ENCODE peak calls at places on chromosomes 13 and 19, in eight cellular contexts. One of them, this sample, is unnamed.

GRCh38 chr13:98429081-98429480 is 147.8 kb downstream of the STK24 start:
- DNase-seq in ascending aorta: no peak
- DNase-seq in fibroblast of villous mesenchyme: no peak
- DNase-seq in hepatocyte: no peak
- DNase-seq in cardiac muscle cell: no peak
- DNase-seq in Peyer's patch: no peak
- DNase-seq in left ventricle myocardium inferior: no peak
- DNase-seq in glutamatergic neuron: no peak
- DNase-seq in this sample: no peak

GRCh38 chr13:31951215-31951678 is 80.3 kb upstream of the FRY start:
- DNase-seq in glutamatergic neuron: peak
- DNase-seq in ascending aorta: peak
- DNase-seq in fibroblast of villous mesenchyme: no peak
- DNase-seq in cardiac muscle cell: peak
- DNase-seq in Peyer's patch: peak
- DNase-seq in left ventricle myocardium inferior: peak
- DNase-seq in hepatocyte: peak
- DNase-seq in this sample: no peak

GRCh38 chr13:57409121-57409520 is 222.4 kb upstream of the PCDH17 start:
- DNase-seq in left ventricle myocardium inferior: no peak
- DNase-seq in fibroblast of villous mesenchyme: no peak
- DNase-seq in glutamatergic neuron: peak
- DNase-seq in ascending aorta: no peak
- DNase-seq in cardiac muscle cell: peak
- DNase-seq in hepatocyte: no peak
- DNase-seq in Peyer's patch: no peak
- DNase-seq in this sample: no peak

GRCh38 chr19:35528218-35529038 is at the start of gene SBSN:
- DNase-seq in fibroblast of villous mesenchyme: peak
- DNase-seq in left ventricle myocardium inferior: no peak
- DNase-seq in ascending aorta: no peak
- DNase-seq in Peyer's patch: no peak
- DNase-seq in glutamatergic neuron: no peak
- DNase-seq in cardiac muscle cell: no peak
- DNase-seq in hepatocyte: no peak
- DNase-seq in this sample: no peak

GRCh38 chr19:35027009-35027408 is 3.3 kb upstream of the SCN1B start:
- DNase-seq in left ventricle myocardium inferior: no peak
- DNase-seq in hepatocyte: no peak
- DNase-seq in Peyer's patch: no peak
- DNase-seq in ascending aorta: no peak
- DNase-seq in fibroblast of villous mesenchyme: no peak
- DNase-seq in glutamatergic neuron: no peak
- DNase-seq in cardiac muscle cell: no peak
- DNase-seq in this sample: no peak

GRCh38 chr13:71644579-71644978 is 222.4 kb downstream of the DACH1 start:
- DNase-seq in Peyer's patch: no peak
- DNase-seq in fibroblast of villous mesenchyme: no peak
- DNase-seq in ascending aorta: no peak
- DNase-seq in left ventricle myocardium inferior: no peak
- DNase-seq in hepatocyte: no peak
- DNase-seq in glutamatergic neuron: no peak
- DNase-seq in cardiac muscle cell: no peak
- DNase-seq in this sample: no peak

GRCh38 chr13:34863360-34864135 is 78.5 kb upstream of the NBEA start:
- DNase-seq in fibroblast of villous mesenchyme: peak
- DNase-seq in hepatocyte: peak
- DNase-seq in glutamatergic neuron: no peak
- DNase-seq in cardiac muscle cell: no peak
- DNase-seq in Peyer's patch: no peak
- DNase-seq in left ventricle myocardium inferior: no peak
- DNase-seq in ascending aorta: no peak
- DNase-seq in this sample: no peak

GRCh38 chr19:5101871-5102270 is 133.0 kb downstream of the KDM4B start:
- DNase-seq in Peyer's patch: no peak
- DNase-seq in fibroblast of villous mesenchyme: no peak
- DNase-seq in left ventricle myocardium inferior: no peak
- DNase-seq in cardiac muscle cell: no peak
- DNase-seq in glutamatergic neuron: no peak
- DNase-seq in ascending aorta: no peak
- DNase-seq in hepatocyte: no peak
- DNase-seq in this sample: no peak

GRCh38 chr13:81116461-81117282 is 775.7 kb upstream of the SPRY2 start:
- DNase-seq in glutamatergic neuron: no peak
- DNase-seq in ascending aorta: no peak
- DNase-seq in cardiac muscle cell: no peak
- DNase-seq in hepatocyte: no peak
- DNase-seq in fibroblast of villous mesenchyme: no peak
- DNase-seq in Peyer's patch: no peak
- DNase-seq in left ventricle myocardium inferior: no peak
- DNase-seq in this sample: no peak

GRCh38 chr19:16330811-16331690 is 6.4 kb downstream of the KLF2 start:
- DNase-seq in fibroblast of villous mesenchyme: no peak
- DNase-seq in cardiac muscle cell: no peak
- DNase-seq in Peyer's patch: no peak
- DNase-seq in left ventricle myocardium inferior: no peak
- DNase-seq in ascending aorta: no peak
- DNase-seq in hepatocyte: no peak
- DNase-seq in glutamatergic neuron: no peak
- DNase-seq in this sample: no peak

GRCh38 chr13:110132178-110132975 is 174.6 kb downstream of the COL4A1 start:
- DNase-seq in ascending aorta: no peak
- DNase-seq in glutamatergic neuron: peak
- DNase-seq in Peyer's patch: no peak
- DNase-seq in fibroblast of villous mesenchyme: no peak
- DNase-seq in cardiac muscle cell: peak
- DNase-seq in hepatocyte: no peak
- DNase-seq in left ventricle myocardium inferior: no peak
- DNase-seq in this sample: peak

GRCh38 chr19:16571283-16571682 is 932 bp downstream of the SLC35E1 start:
- DNase-seq in left ventricle myocardium inferior: no peak
- DNase-seq in ascending aorta: no peak
- DNase-seq in Peyer's patch: no peak
- DNase-seq in cardiac muscle cell: no peak
- DNase-seq in fibroblast of villous mesenchyme: peak
- DNase-seq in hepatocyte: no peak
- DNase-seq in glutamatergic neuron: no peak
- DNase-seq in this sample: no peak

GRCh38 chr13:23934481-23934880 is 37.2 kb upstream of the C1QTNF9B start:
- DNase-seq in ascending aorta: no peak
- DNase-seq in Peyer's patch: no peak
- DNase-seq in hepatocyte: no peak
- DNase-seq in left ventricle myocardium inferior: no peak
- DNase-seq in glutamatergic neuron: no peak
- DNase-seq in cardiac muscle cell: no peak
- DNase-seq in fibroblast of villous mesenchyme: no peak
- DNase-seq in this sample: no peak

GRCh38 chr13:104253063-104253680 is 1187.0 kb upstream of the SLC10A2 start:
- DNase-seq in fibroblast of villous mesenchyme: no peak
- DNase-seq in ascending aorta: no peak
- DNase-seq in hepatocyte: no peak
- DNase-seq in left ventricle myocardium inferior: no peak
- DNase-seq in glutamatergic neuron: no peak
- DNase-seq in Peyer's patch: no peak
- DNase-seq in cardiac muscle cell: no peak
- DNase-seq in this sample: no peak

DNA sequence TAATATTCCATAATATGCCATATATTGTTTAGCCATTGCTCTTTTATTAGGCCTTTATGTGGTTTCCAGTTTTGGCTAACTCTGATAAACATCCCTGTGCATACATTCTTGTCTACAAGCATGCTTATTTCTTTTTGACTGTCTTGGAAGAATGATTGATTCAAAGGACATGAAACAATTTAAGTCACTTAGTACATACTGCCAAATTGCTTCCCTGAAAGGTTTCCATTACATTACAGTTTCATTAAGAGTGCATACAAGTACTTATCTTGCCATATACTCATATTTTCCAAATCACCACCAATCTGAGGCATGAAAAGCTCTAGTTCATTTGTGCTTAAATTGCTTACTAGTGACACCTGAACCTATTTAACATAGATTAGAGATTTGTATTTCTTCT is 113.9 kb downstream of the OXGR1 start:
- DNase-seq in glutamatergic neuron: no peak
- DNase-seq in left ventricle myocardium inferior: no peak
- DNase-seq in Peyer's patch: no peak
- DNase-seq in fibroblast of villous mesenchyme: no peak
- DNase-seq in hepatocyte: no peak
- DNase-seq in cardiac muscle cell: no peak
- DNase-seq in ascending aorta: no peak
- DNase-seq in this sample: no peak
- TF ChIP-seq CTCF in glutamatergic neuron: no peak
- TF ChIP-seq CTCF in left ventricle myocardium inferior: no peak
- TF ChIP-seq CTCF in Peyer's patch: no peak
- TF ChIP-seq CTCF in fibroblast of villous mesenchyme: no peak
- TF ChIP-seq CTCF in hepatocyte: no peak
- TF ChIP-seq CTCF in cardiac muscle cell: no peak
- TF ChIP-seq CTCF in ascending aorta: no peak
- TF ChIP-seq CTCF in this sample: no peak

GRCh38 chr13:91406619-91407018 is 8.2 kb downstream of the GPC5 start:
- DNase-seq in glutamatergic neuron: no peak
- DNase-seq in left ventricle myocardium inferior: no peak
- DNase-seq in ascending aorta: no peak
- DNase-seq in cardiac muscle cell: no peak
- DNase-seq in hepatocyte: peak
- DNase-seq in Peyer's patch: no peak
- DNase-seq in fibroblast of villous mesenchyme: peak
- DNase-seq in this sample: no peak
- TF ChIP-seq CTCF in glutamatergic neuron: peak
- TF ChIP-seq CTCF in left ventricle myocardium inferior: peak
- TF ChIP-seq CTCF in ascending aorta: no peak
- TF ChIP-seq CTCF in cardiac muscle cell: peak
- TF ChIP-seq CTCF in hepatocyte: peak
- TF ChIP-seq CTCF in Peyer's patch: no peak
- TF ChIP-seq CTCF in fibroblast of villous mesenchyme: peak
- TF ChIP-seq CTCF in this sample: peak

GRCh38 chr19:14031719-14032480 is at the start of gene IL27RA:
- DNase-seq in fibroblast of villous mesenchyme: peak
- DNase-seq in left ventricle myocardium inferior: peak
- DNase-seq in cardiac muscle cell: peak
- DNase-seq in Peyer's patch: peak
- DNase-seq in hepatocyte: peak
- DNase-seq in ascending aorta: no peak
- DNase-seq in glutamatergic neuron: peak
- DNase-seq in this sample: no peak
- TF ChIP-seq CTCF in fibroblast of villous mesenchyme: peak
- TF ChIP-seq CTCF in left ventricle myocardium inferior: peak
- TF ChIP-seq CTCF in cardiac muscle cell: peak
- TF ChIP-seq CTCF in Peyer's patch: peak
- TF ChIP-seq CTCF in hepatocyte: peak
- TF ChIP-seq CTCF in ascending aorta: no peak
- TF ChIP-seq CTCF in glutamatergic neuron: peak
- TF ChIP-seq CTCF in this sample: peak

GRCh38 chr13:36418022-36418805 is 14.1 kb upstream of the CCNA1 start:
- DNase-seq in cardiac muscle cell: no peak
- DNase-seq in hepatocyte: no peak
- DNase-seq in ascending aorta: no peak
- DNase-seq in Peyer's patch: no peak
- DNase-seq in fibroblast of villous mesenchyme: peak
- DNase-seq in left ventricle myocardium inferior: no peak
- DNase-seq in glutamatergic neuron: no peak
- DNase-seq in this sample: no peak

GRCh38 chr13:36413161-36413560 is 19.1 kb upstream of the CCNA1 start:
- DNase-seq in cardiac muscle cell: no peak
- DNase-seq in ascending aorta: no peak
- DNase-seq in Peyer's patch: no peak
- DNase-seq in glutamatergic neuron: no peak
- DNase-seq in left ventricle myocardium inferior: no peak
- DNase-seq in fibroblast of villous mesenchyme: no peak
- DNase-seq in hepatocyte: no peak
- DNase-seq in this sample: no peak

GRCh38 chr13:36417328-36417727 is 15.0 kb upstream of the CCNA1 start:
- DNase-seq in Peyer's patch: no peak
- DNase-seq in left ventricle myocardium inferior: no peak
- DNase-seq in hepatocyte: no peak
- DNase-seq in glutamatergic neuron: no peak
- DNase-seq in cardiac muscle cell: no peak
- DNase-seq in ascending aorta: no peak
- DNase-seq in fibroblast of villous mesenchyme: no peak
- DNase-seq in this sample: no peak

GRCh38 chr13:36412736-36413135 is 19.6 kb upstream of the CCNA1 start:
- DNase-seq in hepatocyte: no peak
- DNase-seq in ascending aorta: no peak
- DNase-seq in fibroblast of villous mesenchyme: peak
- DNase-seq in left ventricle myocardium inferior: no peak
- DNase-seq in cardiac muscle cell: no peak
- DNase-seq in Peyer's patch: no peak
- DNase-seq in glutamatergic neuron: no peak
- DNase-seq in this sample: no peak

DNA sequence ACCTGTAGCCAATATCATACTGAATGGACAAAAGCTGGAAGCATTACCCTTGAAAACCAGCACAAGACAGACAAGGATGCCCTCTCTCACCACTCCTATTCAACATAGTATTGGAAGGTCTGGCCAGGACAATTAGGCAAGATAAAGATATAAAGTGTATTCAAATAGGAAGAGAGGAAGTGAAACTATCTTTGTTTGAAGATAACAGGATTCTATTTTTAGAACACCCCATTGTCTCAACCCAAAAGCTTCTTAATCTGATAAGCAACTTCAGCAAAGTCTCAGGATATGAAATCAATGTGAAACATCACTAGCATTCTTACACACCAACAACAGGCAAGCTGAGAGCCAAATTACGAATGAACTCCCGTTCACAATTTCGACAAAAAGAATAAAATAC is 17.8 kb upstream of the CCNA1 start:
- DNase-seq in Peyer's patch: no peak
- DNase-seq in cardiac muscle cell: no peak
- DNase-seq in glutamatergic neuron: no peak
- DNase-seq in hepatocyte: no peak
- DNase-seq in ascending aorta: no peak
- DNase-seq in fibroblast of villous mesenchyme: no peak
- DNase-seq in left ventricle myocardium inferior: no peak
- DNase-seq in this sample: no peak
- TF ChIP-seq CTCF in Peyer's patch: no peak
- TF ChIP-seq CTCF in cardiac muscle cell: no peak
- TF ChIP-seq CTCF in glutamatergic neuron: no peak
- TF ChIP-seq CTCF in hepatocyte: no peak
- TF ChIP-seq CTCF in ascending aorta: no peak
- TF ChIP-seq CTCF in fibroblast of villous mesenchyme: no peak
- TF ChIP-seq CTCF in left ventricle myocardium inferior: no peak
- TF ChIP-seq CTCF in this sample: no peak

GRCh38 chr13:93818345-93818744 is 591.7 kb downstream of the GPC6 start:
- DNase-seq in Peyer's patch: no peak
- DNase-seq in fibroblast of villous mesenchyme: no peak
- DNase-seq in glutamatergic neuron: no peak
- DNase-seq in ascending aorta: no peak
- DNase-seq in hepatocyte: no peak
- DNase-seq in cardiac muscle cell: no peak
- DNase-seq in left ventricle myocardium inferior: no peak
- DNase-seq in this sample: no peak

GRCh38 chr13:93819331-93819730 is 592.7 kb downstream of the GPC6 start:
- DNase-seq in Peyer's patch: no peak
- DNase-seq in fibroblast of villous mesenchyme: no peak
- DNase-seq in hepatocyte: no peak
- DNase-seq in left ventricle myocardium inferior: no peak
- DNase-seq in glutamatergic neuron: no peak
- DNase-seq in ascending aorta: no peak
- DNase-seq in cardiac muscle cell: no peak
- DNase-seq in this sample: no peak

GRCh38 chr13:93824286-93824685 is 597.7 kb downstream of the GPC6 start:
- DNase-seq in ascending aorta: no peak
- DNase-seq in left ventricle myocardium inferior: no peak
- DNase-seq in cardiac muscle cell: no peak
- DNase-seq in hepatocyte: no peak
- DNase-seq in glutamatergic neuron: no peak
- DNase-seq in fibroblast of villous mesenchyme: no peak
- DNase-seq in Peyer's patch: no peak
- DNase-seq in this sample: no peak
- TF ChIP-seq CTCF in ascending aorta: no peak
- TF ChIP-seq CTCF in left ventricle myocardium inferior: no peak
- TF ChIP-seq CTCF in cardiac muscle cell: no peak
- TF ChIP-seq CTCF in hepatocyte: no peak
- TF ChIP-seq CTCF in glutamatergic neuron: no peak
- TF ChIP-seq CTCF in fibroblast of villous mesenchyme: no peak
- TF ChIP-seq CTCF in Peyer's patch: no peak
- TF ChIP-seq CTCF in this sample: no peak

This sample was measured in osteocyte.